ENCODE peak calls at places on chromosomes 7 and 10, in six cellular contexts. One of them, this sample, is unnamed.

GRCh38 chr10:117096559-117097201 is 41.4 kb downstream of the VAX1 start:
- DNase-seq in Caco-2: no peak
- DNase-seq in uterus: no peak
- DNase-seq in GM23248: no peak
- DNase-seq in ovary: no peak
- DNase-seq in PC-9: no peak
- DNase-seq in this sample: no peak

GRCh38 chr10:63266337-63267327 is 133.5 kb downstream of the NRBF2 start:
- DNase-seq in Caco-2: no peak
- DNase-seq in GM23248: peak; percentile 21
- DNase-seq in ovary: no peak
- DNase-seq in uterus: no peak
- DNase-seq in PC-9: no peak
- DNase-seq in this sample: no peak

GRCh38 chr10:117684673-117685211 is 142.2 kb downstream of the EMX2 start:
- DNase-seq in PC-9: peak; percentile 3
- DNase-seq in uterus: peak; percentile 49
- DNase-seq in Caco-2: peak; percentile 16
- DNase-seq in GM23248: peak; percentile 83
- DNase-seq in ovary: peak; percentile 34
- DNase-seq in this sample: no peak

GRCh38 chr10:86393858-86394472 is 27.4 kb upstream of the GRID1 start:
- DNase-seq in PC-9: no peak
- DNase-seq in Caco-2: no peak
- DNase-seq in uterus: no peak
- DNase-seq in GM23248: no peak
- DNase-seq in ovary: no peak
- DNase-seq in this sample: no peak

GRCh38 chr7:112390167-112390566 is 60.1 kb upstream of the IFRD1 start:
- DNase-seq in PC-9: no peak
- DNase-seq in GM23248: no peak
- DNase-seq in uterus: no peak
- DNase-seq in Caco-2: no peak
- DNase-seq in ovary: no peak
- DNase-seq in this sample: no peak

GRCh38 chr10:116838143-116838725 is 11.1 kb upstream of the ENO4 start:
- DNase-seq in Caco-2: no peak
- DNase-seq in uterus: no peak
- DNase-seq in PC-9: no peak
- DNase-seq in GM23248: no peak
- DNase-seq in ovary: no peak
- DNase-seq in this sample: no peak

GRCh38 chr10:22338260-22338894 is 6.9 kb upstream of the SPAG6 start:
- DNase-seq in Caco-2: no peak
- DNase-seq in GM23248: no peak
- DNase-seq in PC-9: no peak
- DNase-seq in ovary: no peak
- DNase-seq in uterus: no peak
- DNase-seq in this sample: no peak

GRCh38 chr7:106166651-106167342 is 54.7 kb upstream of the SYPL1 start:
- DNase-seq in PC-9: peak; percentile 53
- DNase-seq in ovary: no peak
- DNase-seq in uterus: peak; percentile 68
- DNase-seq in GM23248: peak; percentile 81
- DNase-seq in Caco-2: peak; percentile 74
- DNase-seq in this sample: no peak

GRCh38 chr7:90594791-90595317 is 1.3 kb upstream of the CDK14 start:
- DNase-seq in uterus: peak; percentile 67
- DNase-seq in Caco-2: no peak
- DNase-seq in GM23248: peak; percentile 96
- DNase-seq in PC-9: peak; percentile 45
- DNase-seq in ovary: peak; percentile 43
- DNase-seq in this sample: no peak

GRCh38 chr10:125151824-125152634 is 8.3 kb downstream of the CTBP2 start:
- DNase-seq in PC-9: no peak
- DNase-seq in uterus: peak; percentile 30
- DNase-seq in GM23248: no peak
- DNase-seq in ovary: peak; percentile 47
- DNase-seq in Caco-2: no peak
- DNase-seq in this sample: no peak

GRCh38 chr7:33677556-33677955 is 227.8 kb upstream of the BMPER start:
- DNase-seq in ovary: no peak
- DNase-seq in Caco-2: no peak
- DNase-seq in PC-9: no peak
- DNase-seq in uterus: no peak
- DNase-seq in GM23248: peak; percentile 54
- DNase-seq in this sample: no peak

GRCh38 chr7:128895320-128895719 is 15.2 kb downstream of the KCP start:
- DNase-seq in ovary: no peak
- DNase-seq in PC-9: no peak
- DNase-seq in GM23248: no peak
- DNase-seq in Caco-2: no peak
- DNase-seq in uterus: no peak
- DNase-seq in this sample: peak; percentile 18

GRCh38 chr10:90352288-90352687 is 505.6 kb downstream of the HTR7 start:
- DNase-seq in Caco-2: peak; percentile 2
- DNase-seq in GM23248: no peak
- DNase-seq in uterus: no peak
- DNase-seq in PC-9: peak; percentile 1
- DNase-seq in ovary: no peak
- DNase-seq in this sample: no peak

DNA sequence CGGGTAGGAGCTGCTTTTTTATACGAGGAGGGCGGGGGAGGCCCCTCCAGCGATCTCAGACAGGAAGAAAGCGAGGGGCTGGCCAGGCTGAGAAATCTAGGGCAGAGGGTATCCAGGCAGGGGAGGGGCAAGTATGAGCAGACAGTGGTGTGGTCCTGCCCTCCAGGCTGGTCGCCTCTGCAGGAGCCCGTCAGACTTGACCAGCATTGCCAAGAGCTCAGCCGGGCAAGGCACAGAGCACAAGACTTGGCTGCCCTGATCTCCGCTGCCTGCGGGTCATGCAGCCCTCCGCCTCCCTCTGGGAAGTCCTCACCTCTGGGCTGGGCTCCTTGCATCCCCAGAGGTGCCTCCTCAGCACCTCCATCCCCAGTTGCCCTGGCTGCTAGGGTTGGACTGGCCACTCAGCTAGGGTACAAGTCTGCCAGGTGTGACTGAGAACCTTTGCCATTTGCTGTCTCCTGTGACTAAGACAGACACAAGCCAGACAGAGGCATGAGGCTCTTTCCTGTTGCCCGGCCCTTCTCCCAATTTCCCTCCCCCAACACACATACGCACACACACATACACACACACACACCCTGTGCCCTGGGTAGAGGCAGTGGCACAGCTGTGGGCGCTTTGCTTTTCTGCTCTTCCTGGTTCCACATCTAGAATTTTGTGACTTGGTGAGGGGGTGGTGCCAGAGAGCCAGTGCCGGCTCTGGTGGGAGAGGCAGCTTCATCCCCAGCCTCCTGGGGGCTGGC is 59.1 kb upstream of the PPIF start:
- DNase-seq in GM23248: no peak
- DNase-seq in ovary: no peak
- DNase-seq in Caco-2: no peak
- DNase-seq in uterus: no peak
- DNase-seq in PC-9: no peak
- DNase-seq in this sample: no peak
- H3K4me1 ChIP-seq in GM23248: peaks cover 3% of the 10 kb centered on the region
- H3K4me1 ChIP-seq in ovary: peaks cover 20% of the 10 kb centered on the region
- H3K4me1 ChIP-seq in Caco-2: no peaks in the 10 kb centered on the region
- H3K4me1 ChIP-seq in uterus: peaks cover 9% of the 10 kb centered on the region
- H3K4me1 ChIP-seq in PC-9: peaks cover 28% of the 10 kb centered on the region
- H3K4me1 ChIP-seq in this sample: no peaks in the 10 kb centered on the region

DNA sequence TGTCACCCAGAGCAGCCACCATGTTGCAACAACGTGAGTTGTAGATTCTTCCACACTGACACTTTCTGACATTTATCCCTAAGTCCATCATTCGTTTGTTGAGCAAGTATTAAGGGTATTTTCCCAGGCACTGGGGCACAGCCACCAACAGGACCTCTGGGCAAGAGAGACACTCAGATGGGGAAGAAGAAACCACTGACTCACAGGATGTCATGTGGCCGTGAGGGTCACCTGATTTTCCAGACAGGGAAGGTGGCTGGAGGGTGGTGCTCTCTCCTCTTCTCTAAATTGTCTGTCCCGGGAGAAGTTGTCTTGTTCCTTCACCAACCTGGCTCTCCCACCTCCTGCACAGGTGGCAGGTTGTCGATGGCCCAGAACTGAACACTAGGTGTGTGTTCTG is 51.7 kb upstream of the PPIF start:
- DNase-seq in uterus: no peak
- DNase-seq in Caco-2: no peak
- DNase-seq in ovary: no peak
- DNase-seq in GM23248: no peak
- DNase-seq in PC-9: no peak
- DNase-seq in this sample: no peak
- H3K36me3 ChIP-seq in uterus: no peaks in the 10 kb centered on the region
- H3K36me3 ChIP-seq in Caco-2: peaks cover 12% of the 10 kb centered on the region
- H3K36me3 ChIP-seq in ovary: no peaks in the 10 kb centered on the region
- H3K36me3 ChIP-seq in GM23248: peaks cover 26% of the 10 kb centered on the region
- H3K36me3 ChIP-seq in PC-9: peaks cover 11% of the 10 kb centered on the region
- H3K36me3 ChIP-seq in this sample: peaks cover 38% of the 10 kb centered on the region

GRCh38 chr7:28954936-28955335 is 3.2 kb downstream of the TRIL start:
- DNase-seq in uterus: no peak
- DNase-seq in Caco-2: no peak
- DNase-seq in GM23248: no peak
- DNase-seq in PC-9: no peak
- DNase-seq in ovary: no peak
- DNase-seq in this sample: no peak

GRCh38 chr7:28956608-28957063 is 1.5 kb downstream of the TRIL start:
- DNase-seq in ovary: peak; percentile 75
- DNase-seq in Caco-2: peak; percentile 83
- DNase-seq in GM23248: peak; percentile 60
- DNase-seq in PC-9: no peak
- DNase-seq in uterus: peak; percentile 47
- DNase-seq in this sample: peak; percentile 74

GRCh38 chr7:28955356-28955722 is 2.8 kb downstream of the TRIL start:
- DNase-seq in uterus: no peak
- DNase-seq in PC-9: no peak
- DNase-seq in GM23248: no peak
- DNase-seq in Caco-2: no peak
- DNase-seq in ovary: no peak
- DNase-seq in this sample: no peak

GRCh38 chr7:28957064-28957821 is 887 bp downstream of the TRIL start:
- DNase-seq in ovary: peak; percentile 62
- DNase-seq in PC-9: no peak
- DNase-seq in Caco-2: peak; percentile 26
- DNase-seq in GM23248: peak; percentile 30
- DNase-seq in uterus: peak; percentile 22
- DNase-seq in this sample: no peak

DNA sequence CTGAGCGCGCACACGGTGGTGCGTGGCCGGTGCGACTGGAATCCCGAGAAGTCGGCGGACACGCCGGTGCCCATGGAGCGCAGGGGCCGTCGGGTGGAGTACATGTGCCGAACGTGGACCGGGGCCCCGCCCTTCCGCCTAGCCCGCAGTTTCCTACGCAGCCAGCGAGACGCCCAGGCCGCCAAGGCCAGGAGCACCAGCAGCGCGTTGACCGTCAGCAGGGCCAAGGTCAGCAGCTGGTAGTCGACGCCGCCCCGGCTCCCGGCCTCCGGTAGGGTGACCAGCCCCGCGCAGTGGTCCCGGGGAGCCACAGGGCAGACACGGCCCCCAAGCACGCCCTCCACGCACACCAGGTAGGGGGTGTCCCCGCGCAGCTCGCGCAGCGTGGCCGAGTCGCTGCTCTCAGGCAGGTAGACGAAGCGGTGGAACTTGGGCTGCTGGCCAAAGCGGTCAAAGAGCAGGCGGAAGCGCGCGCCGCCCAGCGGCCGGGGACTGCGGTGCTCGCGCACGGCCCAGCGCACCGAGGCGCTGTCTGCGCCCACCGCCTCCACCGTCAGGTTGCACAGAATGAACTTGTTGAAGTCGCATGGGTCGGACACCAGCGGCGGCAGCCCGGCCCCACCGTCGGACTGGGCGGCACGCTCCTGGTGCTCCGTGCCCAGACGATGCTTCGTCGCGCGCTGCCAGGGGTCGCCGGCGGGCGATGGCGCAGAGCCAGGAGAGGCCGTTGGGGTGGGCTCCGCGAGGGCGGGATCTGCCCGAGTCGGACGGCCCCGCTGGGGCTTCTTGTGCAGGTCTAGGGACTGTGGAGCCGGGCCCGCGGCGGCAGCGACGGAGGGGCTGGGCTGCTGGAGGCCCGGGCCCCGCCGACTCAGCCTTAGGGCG is 2.2 kb downstream of the TRIL start:
- DNase-seq in Caco-2: peak; percentile 89
- DNase-seq in ovary: peak; percentile 82
- DNase-seq in GM23248: peak; percentile 66
- DNase-seq in PC-9: no peak
- DNase-seq in uterus: peak; percentile 69
- DNase-seq in this sample: peak; percentile 91
- H3K27me3 ChIP-seq in Caco-2: no peaks in the 10 kb centered on the region
- H3K27me3 ChIP-seq in ovary: no peaks in the 10 kb centered on the region
- H3K27me3 ChIP-seq in GM23248: peaks cover 32% of the 10 kb centered on the region
- H3K27me3 ChIP-seq in PC-9: peaks cover 3% of the 10 kb centered on the region
- H3K27me3 ChIP-seq in uterus: no peaks in the 10 kb centered on the region
- H3K27me3 ChIP-seq in this sample: no peaks in the 10 kb centered on the region

DNA sequence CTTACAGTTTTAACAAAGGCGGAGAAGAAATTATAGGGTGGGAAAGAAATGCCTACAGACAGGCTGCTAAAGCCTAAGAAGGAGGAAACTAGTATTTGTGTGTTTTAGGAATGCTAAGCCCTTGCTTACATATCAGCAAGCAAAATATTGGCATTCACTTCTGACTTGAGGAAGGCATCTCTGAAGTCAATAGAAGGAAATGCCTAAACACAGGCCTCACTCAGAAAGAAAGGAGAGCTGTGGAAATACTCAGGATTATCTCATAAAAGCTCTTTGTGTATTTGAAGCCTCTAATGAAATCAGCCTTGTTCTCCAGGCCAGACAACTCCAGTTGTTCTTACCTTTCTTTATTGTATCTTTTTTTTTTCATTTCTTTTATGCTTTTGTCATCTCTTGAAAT is 158.0 kb downstream of the AUTS2 start:
- DNase-seq in GM23248: peak; percentile 14
- DNase-seq in Caco-2: no peak
- DNase-seq in ovary: no peak
- DNase-seq in PC-9: no peak
- DNase-seq in uterus: no peak
- DNase-seq in this sample: no peak
- H3K4me1 ChIP-seq in GM23248: peaks cover 5% of the 10 kb centered on the region
- H3K4me1 ChIP-seq in Caco-2: no peaks in the 10 kb centered on the region
- H3K4me1 ChIP-seq in ovary: peaks cover 15% of the 10 kb centered on the region
- H3K4me1 ChIP-seq in PC-9: no peaks in the 10 kb centered on the region
- H3K4me1 ChIP-seq in uterus: no peaks in the 10 kb centered on the region
- H3K4me1 ChIP-seq in this sample: no peaks in the 10 kb centered on the region

DNA sequence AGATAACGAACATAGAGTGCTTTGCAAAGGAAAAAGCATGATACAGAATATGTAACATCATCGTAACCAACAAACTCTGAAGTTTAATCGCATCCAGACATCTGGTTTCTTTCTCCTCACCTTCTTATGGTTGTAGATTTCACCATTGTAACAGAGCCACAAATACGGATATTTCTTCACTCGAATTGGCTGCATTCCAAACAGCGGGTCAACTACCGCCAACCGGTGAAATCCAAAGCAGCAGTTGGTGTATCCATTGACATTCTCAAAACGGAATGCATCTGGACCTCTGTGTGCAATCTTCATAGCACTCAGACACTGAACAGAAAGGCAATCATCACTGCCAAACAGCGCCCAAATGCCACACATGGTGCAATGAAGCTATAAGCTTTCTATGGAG is 3.4 kb downstream of the ASNS start:
- DNase-seq in uterus: no peak
- DNase-seq in GM23248: no peak
- DNase-seq in Caco-2: no peak
- DNase-seq in ovary: no peak
- DNase-seq in PC-9: no peak
- DNase-seq in this sample: no peak
- H3K36me3 ChIP-seq in uterus: no peaks in the 10 kb centered on the region
- H3K36me3 ChIP-seq in GM23248: peaks cover 38% of the 10 kb centered on the region
- H3K36me3 ChIP-seq in Caco-2: no peaks in the 10 kb centered on the region
- H3K36me3 ChIP-seq in ovary: no peaks in the 10 kb centered on the region
- H3K36me3 ChIP-seq in PC-9: peaks cover 25% of the 10 kb centered on the region
- H3K36me3 ChIP-seq in this sample: no peaks in the 10 kb centered on the region